ENCODE peak calls at places on chromosomes 5 and 9, in ten cellular contexts. I is HEK293T; Z is naive thymus-derived CD8-positive, alpha-beta T cell; F is CD4-positive, alpha-beta T cell; V is stimulated activated CD8-positive, alpha-beta memory T cell treated with anti-CD3 and anti-CD28 coated beads, Interleukin-7, amount 100 ng/mL, for 24 hours; R is naive B cell; J is ACHN; M is GM18507; Y is activated naive CD4-positive, alpha-beta T cell; K is activated effector memory CD4-positive, alpha-beta T cell treated with anti-CD3 and anti-CD28 coated beads, Interleukin-2, amount 50 U/mL, for 16 hours. O is an unnamed sample.

GRCh38 chr9:91164724-91165520 is 196.8 kb downstream of the AUH start:
- DNase-seq in K (peak; percentile 81), I (peak; percentile 20), V (peak; percentile 56), R (no peak), Y (peak; percentile 18), J (peak; percentile 84), Z (no peak), F (peak; percentile 41), M (no peak), O (no peak)

GRCh38 chr5:172903790-172904189 is 55.4 kb upstream of the RPL26L1 start:
- DNase-seq in F (no peak), V (no peak), Y (no peak), I (no peak), J (peak; percentile 59), K (no peak), R (no peak), M (no peak), Z (no peak), O (no peak)

GRCh38 chr9:93589688-93590087 is 13.3 kb downstream of the PHF2 start:
- DNase-seq in Y (no peak), M (no peak), R (no peak), I (no peak), F (no peak), V (no peak), K (peak; percentile 55), Z (no peak), J (no peak), O (peak; percentile 25)

GRCh38 chr5:6652025-6652424 is 18.8 kb downstream of the SRD5A1 start:
- DNase-seq in M (no peak), J (no peak), K (no peak), Z (no peak), R (no peak), I (no peak), V (no peak), F (no peak), Y (no peak), O (no peak)

GRCh38 chr9:137421838-137422667 is 909 bp downstream of the EXD3 start:
- DNase-seq in V (no peak), I (no peak), F (no peak), M (no peak), Y (no peak), K (peak; percentile 62), Z (no peak), J (no peak), R (no peak), O (no peak)

GRCh38 chr9:131046581-131047202 is 37.7 kb downstream of the LAMC3 start:
- DNase-seq in V (peak; percentile 52), K (peak; percentile 88), Z (peak; percentile 71), J (peak; percentile 60), R (peak; percentile 69), Y (peak; percentile 69), I (peak; percentile 87), M (peak; percentile 47), F (peak; percentile 65), O (peak; percentile 59)

GRCh38 chr5:135139397-135140134 is 105.5 kb upstream of the PITX1 start:
- DNase-seq in J (peak; percentile 42), I (peak; percentile 68), Z (no peak), Y (no peak), F (no peak), V (no peak), M (no peak), R (no peak), K (no peak), O (no peak)

GRCh38 chr5:150298701-150299451 is 3.8 kb downstream of the ARSI start:
- DNase-seq in F (no peak), M (no peak), Y (no peak), V (no peak), Z (no peak), I (no peak), K (no peak), J (no peak), R (no peak), O (no peak)

GRCh38 chr9:34374905-34375552 is 1.7 kb downstream of the MYORG start:
- DNase-seq in K (no peak), F (no peak), R (no peak), I (peak; percentile 3), Y (no peak), J (no peak), V (no peak), Z (no peak), M (no peak), O (no peak)

GRCh38 chr5:126348855-126349635 is 74.2 kb upstream of the GRAMD2B start:
- DNase-seq in I (no peak), F (no peak), Y (no peak), J (no peak), R (no peak), V (no peak), Z (no peak), K (no peak), M (no peak), O (no peak)

GRCh38 chr9:96289392-96289791 is 12.6 kb downstream of the HSD17B3 start:
- DNase-seq in I (no peak), M (no peak), Z (no peak), K (no peak), R (no peak), F (no peak), J (no peak), Y (no peak), V (no peak), O (no peak)

GRCh38 chr5:173831196-173831914 is 56.8 kb upstream of the CPEB4 start:
- DNase-seq in K (no peak), Y (no peak), F (no peak), J (no peak), Z (no peak), M (no peak), I (no peak), R (no peak), V (no peak), O (no peak)

GRCh38 chr9:115234094-115234493 is 116.1 kb upstream of the TNC start:
- DNase-seq in Y (no peak), M (no peak), J (peak; percentile 71), I (no peak), K (no peak), V (no peak), R (no peak), F (no peak), Z (no peak), O (peak; percentile 36)

GRCh38 chr5:99940540-99940939 is 594.6 kb upstream of the FAM174A start:
- DNase-seq in J (no peak), Y (no peak), Z (no peak), M (no peak), R (no peak), K (no peak), V (no peak), I (no peak), F (no peak), O (no peak)

GRCh38 chr5:112419050-112419595 is at the start of gene EPB41L4A:
- DNase-seq in M (no peak), Y (no peak), I (peak; percentile 42), K (no peak), J (peak; percentile 33), F (no peak), V (no peak), Z (no peak), R (peak; percentile 11), O (no peak)

GRCh38 chr5:132220476-132220875 is 7.2 kb downstream of the P4HA2 start:
- DNase-seq in R (no peak), F (no peak), K (no peak), J (no peak), I (no peak), Z (no peak), M (no peak), V (no peak), Y (no peak), O (no peak)

GRCh38 chr9:70121818-70122436 is 78.3 kb downstream of the MAMDC2 start:
- DNase-seq in R (no peak), M (no peak), Y (no peak), V (no peak), F (no peak), Z (no peak), J (no peak), K (no peak), I (no peak), O (no peak)

GRCh38 chr9:127549218-127549617 is 62.9 kb upstream of the STXBP1 start:
- DNase-seq in J (no peak), I (no peak), M (no peak), K (no peak), F (no peak), R (no peak), V (no peak), Y (no peak), Z (no peak), O (no peak)

GRCh38 chr5:84249918-84250635 is 134.6 kb downstream of the EDIL3 start:
- DNase-seq in K (no peak), V (no peak), Z (no peak), R (no peak), F (no peak), J (peak; percentile 84), Y (no peak), M (no peak), I (no peak), O (no peak)

GRCh38 chr9:76818271-76818670 is 54.0 kb downstream of the PCA3 start:
- DNase-seq in K (no peak), J (peak; percentile 90), Y (no peak), F (no peak), Z (no peak), I (peak; percentile 26), V (no peak), M (no peak), R (no peak), O (peak; percentile 45)

GRCh38 chr9:84670106-84670800 is 724 bp downstream of the NTRK2 start:
- DNase-seq in J (no peak), K (no peak), M (no peak), I (no peak), Y (no peak), Z (no peak), R (no peak), F (no peak), V (no peak), O (no peak)

GRCh38 chr9:3746296-3747275 is 220.8 kb upstream of the RFX3 start:
- DNase-seq in M (no peak), R (no peak), Z (no peak), K (no peak), J (peak; percentile 82), F (no peak), I (no peak), Y (no peak), V (no peak), O (no peak)

GRCh38 chr9:99807276-99807852 is 14.3 kb upstream of the NR4A3 start:
- DNase-seq in J (peak; percentile 65), Z (peak; percentile 75), V (no peak), R (peak; percentile 76), F (peak; percentile 53), I (peak; percentile 62), K (peak; percentile 86), Y (peak; percentile 47), M (no peak), O (peak; percentile 76)

GRCh38 chr5:150017606-150018005 is 17.1 kb downstream of the HMGXB3 start:
- DNase-seq in M (no peak), J (no peak), R (no peak), F (no peak), Y (no peak), K (no peak), Z (no peak), V (no peak), I (no peak), O (no peak)

GRCh38 chr5:89827388-89827787 is 582.2 kb downstream of the CETN3 start:
- DNase-seq in V (no peak), J (no peak), Y (no peak), R (no peak), I (no peak), F (no peak), M (no peak), K (no peak), Z (no peak), O (no peak)

GRCh38 chr9:133990366-133991210 is 1.5 kb downstream of the VAV2 start:
- DNase-seq in V (no peak), F (no peak), M (no peak), R (no peak), Z (no peak), K (no peak), I (peak; percentile 21), Y (no peak), J (peak; percentile 93), O (peak; percentile 42)

O was measured in lung.